ENCODE peak calls at places on chromosomes 16 and 17, in seven cellular contexts. Q, J, O, P, B, T and G are unnamed samples.

GRCh38 chr17:65674246-65675045 is 113.0 kb upstream of the AXIN2 start:
- DNase-seq in Q (no peak), J (no peak), O (no peak), P (no peak), B (no peak), T (no peak), G (no peak)

GRCh38 chr16:10964891-10965326 is 20.5 kb downstream of the CLEC16A start:
- DNase-seq in Q (no peak), J (no peak), O (no peak), P (no peak), B (no peak), T (peak), G (no peak)

GRCh38 chr17:9370464-9370863 is 205.2 kb downstream of the STX8 start:
- DNase-seq in Q (peak), J (no peak), O (no peak), P (no peak), B (no peak), T (no peak), G (no peak)

GRCh38 chr16:2236362-2237075 is at the start of gene DNASE1L2:
- DNase-seq in Q (peak), J (no peak), O (no peak), P (no peak), B (no peak), T (no peak), G (no peak)

GRCh38 chr16:26863971-26864370 is 202.8 kb upstream of the C16orf82 start:
- DNase-seq in Q (no peak), J (no peak), O (no peak), P (no peak), B (no peak), T (no peak), G (no peak)

GRCh38 chr17:2175294-2175628 is 120.4 kb downstream of the HIC1 start:
- DNase-seq in Q (no peak), J (no peak), O (no peak), P (no peak), B (no peak), T (no peak), G (no peak)

GRCh38 chr16:72093448-72094265 is at the start of the genes DHX38 and TXNL4B:
- DNase-seq in Q (peak), J (peak), O (peak), P (peak), B (peak), T (peak), G (peak)

GRCh38 chr17:81551458-81552243 is 502 bp downstream of the FAAP100 start:
- DNase-seq in Q (peak), J (no peak), O (no peak), P (no peak), B (no peak), T (no peak), G (no peak)

GRCh38 chr17:60439501-60439900 is 17.2 kb downstream of the CHCT1 start:
- DNase-seq in Q (no peak), J (no peak), O (no peak), P (no peak), B (no peak), T (no peak), G (no peak)